ENCODE peak calls at places on chromosome 19, in ten cellular contexts. H is PC-3; I is NCI-H1417; K is DMS153; M is naive B cell; J is globus pallidus; Y is EL; Q is H9; G is DMS79 treated with DMSO at 0.1 percent for 48 hours; B is activated CD8-positive, alpha-beta memory T cell treated with anti-CD3 and anti-CD28 coated beads for 1 hour. Z is an unnamed sample.

GRCh38 chr19:4508698-4509097 is 9.6 kb downstream of the PLIN4 start:
- DNase-seq in H (no peak), I (no peak), K (no peak), M (no peak), J (no peak), Y (no peak), Q (no peak), G (no peak), B (no peak), Z (no peak)

GRCh38 chr19:48842744-48843162 is 6.5 kb upstream of the HSD17B14 start:
- DNase-seq in H (peak), I (peak), K (peak), M (peak), J (peak), Y (peak), Q (peak), G (peak), B (peak), Z (peak)

GRCh38 chr19:14615628-14616027 is 32.7 kb downstream of the CLEC17A start:
- DNase-seq in H (no peak), I (no peak), K (no peak), M (no peak), J (no peak), Y (no peak), Q (no peak), G (no peak), B (no peak), Z (no peak)

GRCh38 chr19:55632463-55632834 is 8.1 kb upstream of the ZNF784 start:
- DNase-seq in H (peak), I (peak), K (peak), M (peak), J (peak), Y (peak), Q (peak), G (peak), B (peak), Z (peak)

GRCh38 chr19:1351324-1351947 is 32.3 kb upstream of the NDUFS7 start:
- DNase-seq in H (no peak), I (no peak), K (no peak), M (no peak), J (no peak), Y (no peak), Q (no peak), G (no peak), B (no peak), Z (no peak)

GRCh38 chr19:34633806-34634205 is 43.2 kb downstream of the SCGB2B2 start:
- DNase-seq in H (no peak), I (no peak), K (no peak), M (no peak), J (no peak), Y (no peak), Q (no peak), G (no peak), B (no peak), Z (no peak)

GRCh38 chr19:590750-591098 is 1.0 kb downstream of the HCN2 start:
- DNase-seq in H (no peak), I (no peak), K (no peak), M (no peak), J (no peak), Y (no peak), Q (no peak), G (no peak), B (no peak), Z (no peak)

GRCh38 chr19:4052114-4052992 is 14.3 kb downstream of the ZBTB7A start:
- DNase-seq in H (peak), I (no peak), K (no peak), M (no peak), J (no peak), Y (peak), Q (no peak), G (no peak), B (no peak), Z (no peak)

GRCh38 chr19:5115771-5116202 is 146.9 kb downstream of the KDM4B start:
- DNase-seq in H (no peak), I (no peak), K (no peak), M (no peak), J (no peak), Y (no peak), Q (no peak), G (no peak), B (no peak), Z (no peak)

GRCh38 chr19:16148443-16149045 is 5.1 kb downstream of the HSH2D start:
- DNase-seq in H (no peak), I (no peak), K (no peak), M (no peak), J (no peak), Y (no peak), Q (no peak), G (no peak), B (no peak), Z (no peak)

GRCh38 chr19:20238025-20238623 is 71.1 kb downstream of the ZNF486 start:
- DNase-seq in H (no peak), I (peak), K (peak), M (peak), J (peak), Y (peak), Q (peak), G (no peak), B (peak), Z (peak)

GRCh38 chr19:35736913-35737886 is 5.1 kb downstream of the IGFLR1 start:
- DNase-seq in H (peak), I (no peak), K (no peak), M (no peak), J (no peak), Y (no peak), Q (no peak), G (no peak), B (no peak), Z (peak)

GRCh38 chr19:28569132-28570114 is 643.5 kb downstream of the UQCRFS1 start:
- DNase-seq in H (no peak), I (no peak), K (no peak), M (no peak), J (no peak), Y (no peak), Q (peak), G (no peak), B (no peak), Z (no peak)

GRCh38 chr19:6297202-6297601 is 17.4 kb upstream of the MLLT1 start:
- DNase-seq in H (no peak), I (no peak), K (no peak), M (no peak), J (no peak), Y (no peak), Q (no peak), G (no peak), B (no peak), Z (no peak)

GRCh38 chr19:55402509-55402908 is 5.1 kb downstream of the UBE2S start:
- DNase-seq in H (no peak), I (no peak), K (no peak), M (no peak), J (no peak), Y (no peak), Q (no peak), G (no peak), B (no peak), Z (no peak)

GRCh38 chr19:46497773-46498172 is 2.1 kb upstream of the PNMA8B start:
- DNase-seq in H (no peak), I (no peak), K (no peak), M (no peak), J (no peak), Y (no peak), Q (no peak), G (no peak), B (no peak), Z (no peak)

GRCh38 chr19:2330632-2331284 is 2.3 kb downstream of the SPPL2B start:
- DNase-seq in H (no peak), I (no peak), K (peak), M (no peak), J (no peak), Y (no peak), Q (no peak), G (peak), B (no peak), Z (no peak)

GRCh38 chr19:10291554-10292205 is 1.9 kb downstream of the ICAM5 start:
- DNase-seq in H (no peak), I (no peak), K (no peak), M (no peak), J (no peak), Y (no peak), Q (no peak), G (no peak), B (no peak), Z (no peak)

GRCh38 chr19:45613926-45614725 is 12.1 kb upstream of the GPR4 start:
- DNase-seq in H (peak), I (no peak), K (peak), M (no peak), J (no peak), Y (peak), Q (no peak), G (no peak), B (no peak), Z (peak)

GRCh38 chr19:29367701-29368306 is 154.9 kb upstream of the UQCRFS1 start:
- DNase-seq in H (no peak), I (no peak), K (no peak), M (no peak), J (no peak), Y (no peak), Q (peak), G (no peak), B (no peak), Z (no peak)

GRCh38 chr19:34253711-34254551 is 423 bp upstream of the GARRE1 start:
- DNase-seq in H (peak), I (peak), K (no peak), M (peak), J (peak), Y (peak), Q (peak), G (peak), B (no peak), Z (no peak)

GRCh38 chr19:12872941-12873890 is 8.0 kb downstream of the DNASE2 start:
- DNase-seq in H (peak), I (peak), K (no peak), M (peak), J (no peak), Y (peak), Q (peak), G (no peak), B (peak), Z (no peak)

GRCh38 chr19:2270572-2271515 is 11.1 kb downstream of the PEAK3 start:
- DNase-seq in H (peak), I (peak), K (no peak), M (peak), J (peak), Y (peak), Q (no peak), G (peak), B (peak), Z (no peak)

GRCh38 chr19:2168619-2169424 is 5.1 kb downstream of the DOT1L start:
- DNase-seq in H (peak), I (no peak), K (peak), M (peak), J (peak), Y (peak), Q (peak), G (peak), B (no peak), Z (peak)

GRCh38 chr19:40266111-40266510 is 19.0 kb downstream of the AKT2 start:
- DNase-seq in H (no peak), I (peak), K (peak), M (no peak), J (no peak), Y (no peak), Q (no peak), G (peak), B (no peak), Z (no peak)

GRCh38 chr19:55600336-55601028 is 394 bp downstream of the ZNF524 start:
- DNase-seq in H (no peak), I (peak), K (peak), M (no peak), J (no peak), Y (peak), Q (no peak), G (peak), B (no peak), Z (peak)

GRCh38 chr19:2804156-2805004 is 15.3 kb upstream of the ZNF554 start:
- DNase-seq in H (no peak), I (no peak), K (no peak), M (no peak), J (no peak), Y (no peak), Q (no peak), G (no peak), B (no peak), Z (no peak)

GRCh38 chr19:17398902-17399527 is 5.0 kb upstream of the CCDC194 start:
- DNase-seq in H (no peak), I (no peak), K (no peak), M (no peak), J (no peak), Y (no peak), Q (no peak), G (no peak), B (no peak), Z (no peak)

GRCh38 chr19:45766919-45767346 is 2.1 kb downstream of the SIX5 start:
- DNase-seq in H (no peak), I (no peak), K (no peak), M (no peak), J (no peak), Y (peak), Q (no peak), G (no peak), B (no peak), Z (no peak)